ENCODE peak calls at places on chromosomes 1 and 21, in six cellular contexts. One of them, this sample, is unnamed.
A peak's percentile ranks its signal among the peaks of the same experiment; 100 is the strongest.

GRCh38 chr1:222247081-222247480 is 300.8 kb downstream of the HHIPL2 start:
- DNase-seq in RPMI8226: no peak
- DNase-seq in psoas muscle: no peak
- DNase-seq in NCI-H345: no peak
- DNase-seq in PC-3: no peak
- DNase-seq in ACHN: no peak
- DNase-seq in this sample: no peak

GRCh38 chr1:185250063-185250462 is 67.0 kb downstream of the IVNS1ABP start:
- DNase-seq in psoas muscle: no peak
- DNase-seq in ACHN: no peak
- DNase-seq in PC-3: no peak
- DNase-seq in NCI-H345: no peak
- DNase-seq in RPMI8226: no peak
- DNase-seq in this sample: peak; percentile 56

GRCh38 chr21:44552681-44553080 is 1.4 kb upstream of the KRTAP10-2 start:
- DNase-seq in PC-3: no peak
- DNase-seq in RPMI8226: no peak
- DNase-seq in ACHN: no peak
- DNase-seq in NCI-H345: no peak
- DNase-seq in psoas muscle: no peak
- DNase-seq in this sample: no peak

GRCh38 chr1:14181191-14181793 is 417.2 kb upstream of the KAZN start:
- DNase-seq in RPMI8226: no peak
- DNase-seq in psoas muscle: no peak
- DNase-seq in PC-3: no peak
- DNase-seq in NCI-H345: no peak
- DNase-seq in ACHN: no peak
- DNase-seq in this sample: no peak

GRCh38 chr1:179080866-179081695 is 789 bp upstream of the TOR3A start:
- DNase-seq in NCI-H345: no peak
- DNase-seq in PC-3: no peak
- DNase-seq in RPMI8226: peak; percentile 58
- DNase-seq in ACHN: no peak
- DNase-seq in psoas muscle: no peak
- DNase-seq in this sample: no peak

GRCh38 chr1:22376976-22377375 is 74.7 kb upstream of the ZBTB40 start:
- DNase-seq in RPMI8226: no peak
- DNase-seq in ACHN: no peak
- DNase-seq in psoas muscle: no peak
- DNase-seq in PC-3: no peak
- DNase-seq in NCI-H345: no peak
- DNase-seq in this sample: no peak

GRCh38 chr1:204081791-204082513 is 9.0 kb downstream of the SOX13 start:
- DNase-seq in RPMI8226: no peak
- DNase-seq in psoas muscle: no peak
- DNase-seq in PC-3: no peak
- DNase-seq in ACHN: no peak
- DNase-seq in NCI-H345: no peak
- DNase-seq in this sample: no peak

GRCh38 chr21:45613396-45613795 is 30.1 kb upstream of the PCBP3 start:
- DNase-seq in ACHN: no peak
- DNase-seq in RPMI8226: no peak
- DNase-seq in PC-3: no peak
- DNase-seq in psoas muscle: no peak
- DNase-seq in NCI-H345: no peak
- DNase-seq in this sample: no peak

GRCh38 chr21:44697811-44698734 is 1.1 kb downstream of the KRTAP10-12 start:
- DNase-seq in psoas muscle: no peak
- DNase-seq in PC-3: no peak
- DNase-seq in RPMI8226: no peak
- DNase-seq in NCI-H345: no peak
- DNase-seq in ACHN: no peak
- DNase-seq in this sample: no peak

GRCh38 chr1:23522244-23523013 is 8.6 kb downstream of the E2F2 start:
- DNase-seq in psoas muscle: no peak
- DNase-seq in PC-3: peak; percentile 14
- DNase-seq in NCI-H345: no peak
- DNase-seq in RPMI8226: no peak
- DNase-seq in ACHN: no peak
- DNase-seq in this sample: no peak

GRCh38 chr1:231924183-231924582 is 297.6 kb downstream of the DISC1 start:
- DNase-seq in RPMI8226: no peak
- DNase-seq in PC-3: no peak
- DNase-seq in psoas muscle: no peak
- DNase-seq in NCI-H345: peak; percentile 73
- DNase-seq in ACHN: no peak
- DNase-seq in this sample: no peak

This sample was measured in NCI-H82.